ENCODE peak calls at places on chromosomes 3 and 15, in seven cellular contexts. F, K, A, T, C, R and Y are unnamed samples.

GRCh38 chr15:88649286-88649733 is 10.5 kb downstream of the ISG20 start:
- DNase-seq in F (peak), K (no peak), A (no peak), T (peak), C (no peak), R (peak), Y (peak)

GRCh38 chr3:8622873-8623725 is 21.5 kb downstream of the SSUH2 start:
- DNase-seq in F (peak), K (peak), A (peak), T (peak), C (no peak), R (peak), Y (peak)

GRCh38 chr15:80695911-80696651 is 971 bp downstream of the ABHD17C start:
- DNase-seq in F (no peak), K (peak), A (peak), T (peak), C (no peak), R (no peak), Y (peak)

GRCh38 chr3:9715764-9716437 is 12.3 kb downstream of the CPNE9 start:
- DNase-seq in F (peak), K (peak), A (peak), T (peak), C (peak), R (no peak), Y (no peak)

GRCh38 chr15:43270113-43270665 is 3.5 kb upstream of the TGM5 start:
- DNase-seq in F (no peak), K (no peak), A (no peak), T (no peak), C (no peak), R (no peak), Y (no peak)

GRCh38 chr15:82537351-82537908 is 2.8 kb downstream of the RPS17 start:
- DNase-seq in F (no peak), K (no peak), A (no peak), T (no peak), C (no peak), R (no peak), Y (no peak)

GRCh38 chr3:138361561-138361971 is 13.2 kb downstream of the MRAS start:
- DNase-seq in F (no peak), K (no peak), A (no peak), T (no peak), C (no peak), R (no peak), Y (no peak)

GRCh38 chr3:64377942-64378341 is 152.7 kb upstream of the PRICKLE2 start:
- DNase-seq in F (no peak), K (no peak), A (no peak), T (no peak), C (peak), R (no peak), Y (no peak)

GRCh38 chr3:175346573-175347356 is 487.6 kb downstream of the NAALADL2 start:
- DNase-seq in F (peak), K (peak), A (no peak), T (peak), C (no peak), R (no peak), Y (peak)

GRCh38 chr3:12454808-12455121 is 29.5 kb upstream of the TSEN2 start:
- DNase-seq in F (no peak), K (no peak), A (no peak), T (no peak), C (no peak), R (peak), Y (no peak)

GRCh38 chr15:49122541-49123062 is 32.8 kb downstream of the COPS2 start:
- DNase-seq in F (no peak), K (no peak), A (no peak), T (no peak), C (no peak), R (no peak), Y (no peak)

GRCh38 chr15:42716626-42717025 is 20.3 kb downstream of the CDAN1 start:
- DNase-seq in F (no peak), K (no peak), A (no peak), T (no peak), C (no peak), R (no peak), Y (no peak)

GRCh38 chr3:78951546-78951945 is 816.3 kb downstream of the ROBO1 start:
- DNase-seq in F (peak), K (no peak), A (no peak), T (no peak), C (no peak), R (no peak), Y (no peak)

GRCh38 chr3:173745952-173746682 is 348.6 kb downstream of the NLGN1 start:
- DNase-seq in F (peak), K (no peak), A (no peak), T (peak), C (no peak), R (no peak), Y (no peak)

GRCh38 chr15:58282060-58282708 is 144.0 kb downstream of the AQP9 start:
- DNase-seq in F (no peak), K (no peak), A (no peak), T (no peak), C (no peak), R (no peak), Y (no peak)

GRCh38 chr3:192917508-192918274 is at the start of gene MB21D2:
- DNase-seq in F (peak), K (peak), A (peak), T (peak), C (peak), R (peak), Y (peak)

GRCh38 chr3:140913728-140914127 is 27.9 kb upstream of the SLC25A36 start:
- DNase-seq in F (no peak), K (no peak), A (no peak), T (no peak), C (no peak), R (no peak), Y (no peak)

GRCh38 chr3:170713648-170714047 is 127.8 kb upstream of the SLC7A14 start:
- DNase-seq in F (no peak), K (no peak), A (no peak), T (no peak), C (no peak), R (no peak), Y (no peak)

GRCh38 chr15:79170256-79170664 is 79.7 kb upstream of the RASGRF1 start:
- DNase-seq in F (peak), K (no peak), A (peak), T (peak), C (no peak), R (no peak), Y (no peak)

GRCh38 chr15:63405159-63405558 is 23.5 kb upstream of the CA12 start:
- DNase-seq in F (no peak), K (no peak), A (no peak), T (no peak), C (no peak), R (no peak), Y (no peak)

GRCh38 chr3:24229468-24230263 is 265.0 kb downstream of the THRB start:
- DNase-seq in F (no peak), K (no peak), A (no peak), T (no peak), C (no peak), R (no peak), Y (peak)

GRCh38 chr3:193794002-193794835 is 201.2 kb downstream of the OPA1 start:
- DNase-seq in F (no peak), K (no peak), A (peak), T (no peak), C (no peak), R (peak), Y (no peak)

GRCh38 chr3:84904212-84904611 is 54.6 kb upstream of the CADM2 start:
- DNase-seq in F (no peak), K (no peak), A (no peak), T (no peak), C (no peak), R (no peak), Y (no peak)

GRCh38 chr3:180594631-180595348 is 7.2 kb upstream of the TTC14 start:
- DNase-seq in F (peak), K (no peak), A (peak), T (peak), C (no peak), R (no peak), Y (peak)

GRCh38 chr3:50202353-50203112 is 2.5 kb upstream of the SLC38A3 start:
- DNase-seq in F (no peak), K (no peak), A (no peak), T (no peak), C (no peak), R (no peak), Y (no peak)

GRCh38 chr15:63612300-63612699 is 15.1 kb downstream of the FBXL22 start:
- DNase-seq in F (no peak), K (no peak), A (no peak), T (no peak), C (no peak), R (no peak), Y (no peak)

GRCh38 chr3:99638244-99638948 is at the start of gene COL8A1:
- DNase-seq in F (peak), K (peak), A (peak), T (peak), C (peak), R (peak), Y (no peak)

GRCh38 chr15:67761343-67761742 is 64.0 kb upstream of the SKOR1 start:
- DNase-seq in F (no peak), K (no peak), A (no peak), T (no peak), C (peak), R (no peak), Y (no peak)

GRCh38 chr3:50340404-50341329 is at the start of gene RASSF1:
- DNase-seq in F (no peak), K (peak), A (peak), T (no peak), C (no peak), R (peak), Y (peak)

GRCh38 chr15:70701891-70702568 is 61.3 kb downstream of the UACA start:
- DNase-seq in F (peak), K (no peak), A (no peak), T (peak), C (no peak), R (no peak), Y (no peak)

GRCh38 chr3:151199569-151200438 is 3.2 kb downstream of the GPR171 start:
- DNase-seq in F (no peak), K (no peak), A (no peak), T (no peak), C (no peak), R (no peak), Y (peak)

GRCh38 chr3:70150599-70150998 is 151.1 kb downstream of the SAMMSON start:
- DNase-seq in F (no peak), K (no peak), A (no peak), T (no peak), C (no peak), R (no peak), Y (no peak)

GRCh38 chr3:124685481-124685880 is 44.8 kb upstream of the UMPS start:
- DNase-seq in F (no peak), K (no peak), A (no peak), T (peak), C (no peak), R (no peak), Y (peak)

GRCh38 chr3:127542441-127542952 is 48.0 kb downstream of the TPRA1 start:
- DNase-seq in F (no peak), K (no peak), A (no peak), T (no peak), C (no peak), R (no peak), Y (no peak)

GRCh38 chr15:38168472-38169057 is 84.1 kb upstream of the SPRED1 start:
- DNase-seq in F (no peak), K (no peak), A (peak), T (no peak), C (no peak), R (no peak), Y (no peak)

GRCh38 chr15:75872400-75872990 is 29.2 kb downstream of the UBE2Q2 start:
- DNase-seq in F (no peak), K (no peak), A (no peak), T (no peak), C (no peak), R (no peak), Y (no peak)

GRCh38 chr3:76554717-76555116 is 485.2 kb upstream of the ROBO2 start:
- DNase-seq in F (peak), K (no peak), A (no peak), T (no peak), C (no peak), R (no peak), Y (no peak)

GRCh38 chr3:183815565-183815943 is 9.8 kb downstream of the MAP6D1 start:
- DNase-seq in F (no peak), K (no peak), A (no peak), T (no peak), C (no peak), R (no peak), Y (peak)

GRCh38 chr3:183817111-183817510 is 8.3 kb downstream of the MAP6D1 start:
- DNase-seq in F (no peak), K (no peak), A (no peak), T (no peak), C (no peak), R (no peak), Y (no peak)

GRCh38 chr3:183817639-183818038 is 7.7 kb downstream of the MAP6D1 start:
- DNase-seq in F (no peak), K (no peak), A (no peak), T (no peak), C (no peak), R (no peak), Y (no peak)

GRCh38 chr3:183816681-183817080 is 8.7 kb downstream of the MAP6D1 start:
- DNase-seq in F (no peak), K (no peak), A (no peak), T (no peak), C (no peak), R (no peak), Y (no peak)

DNA sequence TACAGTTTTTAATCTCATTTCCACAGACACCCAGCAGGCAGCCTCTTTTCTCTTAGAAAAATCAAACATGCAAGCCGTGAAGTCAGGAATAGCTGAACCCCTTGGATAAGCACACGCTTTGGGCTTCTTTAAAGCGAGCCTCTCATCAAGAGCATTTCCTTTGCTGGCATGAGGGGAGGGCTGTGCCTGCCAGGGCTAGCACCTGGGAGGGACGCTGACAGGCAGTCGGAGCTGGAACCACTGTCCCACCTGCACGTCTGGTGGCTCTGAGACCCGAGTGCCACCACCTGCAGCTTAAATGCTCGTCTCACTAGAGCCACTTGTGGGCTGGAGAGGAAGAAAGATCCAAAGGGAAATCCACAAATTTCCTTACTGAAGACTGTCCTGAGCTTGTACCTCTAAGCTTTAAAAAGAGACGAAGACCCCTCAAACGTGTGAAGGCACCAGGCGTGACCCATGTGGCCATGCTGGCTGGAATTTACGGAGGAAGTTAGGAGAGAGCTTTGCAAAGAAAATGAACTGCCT is 9.4 kb downstream of the MAP6D1 start:
- DNase-seq in F (no peak), K (no peak), A (no peak), T (no peak), C (no peak), R (no peak), Y (no peak)
- H3K4me3 ChIP-seq in F (no peak), K (no peak), A (no peak), T (no peak), C (no peak), R (no peak), Y (no peak)

DNA sequence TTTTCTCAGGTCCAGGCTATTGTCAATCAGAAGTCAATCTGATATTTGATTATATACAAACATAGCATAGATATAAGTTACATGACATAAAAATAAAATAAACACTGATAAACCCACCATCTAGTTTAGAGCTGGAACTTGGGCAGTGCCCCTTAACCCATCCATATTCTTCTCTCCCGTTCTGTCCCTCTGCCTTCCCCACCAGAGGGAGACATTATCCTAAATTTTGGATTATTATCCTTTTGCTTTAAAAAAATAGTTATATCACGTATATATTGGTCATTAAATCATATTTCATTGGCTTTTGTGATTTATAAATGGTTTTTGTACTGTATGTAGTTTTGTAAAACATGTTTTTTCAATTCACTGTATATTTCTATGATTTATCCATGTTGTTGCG is 107.9 kb downstream of the GMPS start:
- DNase-seq in F (no peak), K (no peak), A (no peak), T (no peak), C (no peak), R (no peak), Y (no peak)
- TF ChIP-seq CTCF in F (peak), K (no peak), A (peak), T (peak), C (no peak), R (no peak), Y (no peak)

GRCh38 chr3:43022111-43022510 is 43.0 kb downstream of the GASK1A start:
- DNase-seq in F (no peak), K (no peak), A (no peak), T (no peak), C (no peak), R (peak), Y (no peak)

GRCh38 chr3:43024183-43024865 is 45.2 kb downstream of the GASK1A start:
- DNase-seq in F (no peak), K (no peak), A (no peak), T (no peak), C (no peak), R (peak), Y (no peak)

GRCh38 chr3:43025423-43025822 is 46.3 kb downstream of the GASK1A start:
- DNase-seq in F (no peak), K (no peak), A (no peak), T (no peak), C (no peak), R (no peak), Y (no peak)

GRCh38 chr3:43023066-43023465 is 44.0 kb downstream of the GASK1A start:
- DNase-seq in F (no peak), K (no peak), A (no peak), T (no peak), C (no peak), R (no peak), Y (no peak)

DNA sequence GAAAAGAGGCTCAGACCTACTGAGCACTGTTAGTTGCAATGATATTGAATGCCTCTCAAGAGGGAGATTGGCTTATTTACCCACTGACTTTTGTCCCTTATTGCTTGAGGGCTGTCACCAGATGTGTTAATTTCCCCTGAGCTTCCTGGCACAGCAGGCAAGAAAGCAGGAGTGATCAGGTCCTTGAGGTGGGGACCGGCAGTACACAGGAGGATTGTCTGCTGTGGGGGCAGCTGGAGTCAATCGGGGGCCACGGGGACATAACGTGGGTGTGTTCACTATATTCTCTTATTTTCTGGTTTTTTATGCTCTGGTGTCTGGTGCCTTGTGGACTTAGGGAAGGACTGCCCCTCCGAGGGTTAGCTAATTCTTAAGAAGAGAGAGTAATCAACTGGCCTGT is 44.7 kb downstream of the GASK1A start:
- DNase-seq in F (no peak), K (no peak), A (no peak), T (no peak), C (no peak), R (peak), Y (no peak)
- H3K4me3 ChIP-seq in F (no peak), K (no peak), A (no peak), T (no peak), C (no peak), R (no peak), Y (no peak)

DNA sequence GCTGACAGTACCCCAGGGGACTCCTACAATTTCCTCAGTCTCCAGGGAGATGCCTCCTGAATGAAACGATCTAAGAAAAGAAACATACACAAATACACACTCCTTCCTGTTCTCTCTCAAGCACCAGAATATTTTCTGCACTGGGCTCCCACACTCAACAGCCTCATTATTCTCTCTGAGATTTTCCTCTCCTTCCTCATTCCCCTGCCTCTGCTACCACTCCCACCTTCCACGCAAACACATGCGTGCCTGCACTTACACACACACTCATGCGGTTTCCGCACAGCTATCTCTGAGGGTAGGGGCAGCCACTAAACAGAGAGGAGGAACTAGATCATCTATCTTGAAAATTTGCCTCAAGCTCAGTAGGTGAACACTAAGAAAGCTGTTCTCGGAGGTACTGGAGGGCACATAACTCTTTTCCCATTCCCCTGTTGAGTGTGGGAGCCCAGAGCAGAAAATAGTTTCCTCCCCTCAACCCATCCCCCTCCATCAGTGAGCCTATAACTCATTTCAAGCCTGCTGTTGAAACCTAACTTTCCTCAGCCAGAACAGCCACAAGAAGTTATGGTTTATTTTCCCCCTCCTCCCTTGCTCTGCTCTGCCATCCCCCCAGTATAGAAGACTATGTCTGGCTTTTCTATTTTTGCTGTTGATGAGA is 30.5 kb upstream of the TIPARP start:
- DNase-seq in F (peak), K (no peak), A (no peak), T (no peak), C (no peak), R (no peak), Y (peak)
- TF ChIP-seq CTCF in F (no peak), K (no peak), A (no peak), T (no peak), C (no peak), R (no peak), Y (no peak)